ENCODE peak calls at places on chromosomes 2 and 18, in nine cellular contexts. Q is EL; X is CD8-positive, alpha-beta T cell; A is epithelial cell of esophagus; O is B cell; K is T-helper 2 cell treated with Interferon-gamma antibody and Interleukin-4, amounts not matched to agents 5 μg/mL and 100 μg/mL, for 36 hours; D is stimulated activated CD8-positive, alpha-beta memory T cell treated with anti-CD3 and anti-CD28 coated beads, Interleukin-15, amount 100 ng/mL, for 4 hours; N is left kidney; G is osteocyte. B is an unnamed sample.

GRCh38 chr2:26735096-26735495 is 29.0 kb upstream of the SLC35F6 start:
- DNase-seq in X (no peak), O (no peak), D (no peak), Q (peak; percentile 84), G (no peak), K (no peak), A (peak; percentile 48), N (no peak), B (peak; percentile 93)

GRCh38 chr2:60416221-60417008 is 137.0 kb downstream of the BCL11A start:
- DNase-seq in Q (peak; percentile 33), N (no peak), A (peak; percentile 61), X (no peak), D (no peak), K (no peak), O (no peak), G (no peak), B (peak; percentile 18)

GRCh38 chr2:172234716-172235661 is 132.3 kb upstream of the DLX2 start:
- DNase-seq in Q (peak; percentile 23), N (peak; percentile 72), K (peak; percentile 5), D (no peak), G (no peak), O (peak; percentile 4), A (no peak), X (peak; percentile 30), B (no peak)

GRCh38 chr2:104888489-104889245 is 34.8 kb downstream of the POU3F3 start:
- DNase-seq in A (no peak), O (no peak), N (no peak), K (no peak), G (peak; percentile 7), X (no peak), Q (no peak), D (no peak), B (no peak)

GRCh38 chr18:63107931-63108330 is 211.6 kb downstream of the BCL2 start:
- DNase-seq in D (no peak), Q (no peak), O (no peak), K (no peak), G (no peak), X (no peak), A (no peak), N (no peak), B (no peak)

GRCh38 chr2:101704816-101705565 is 7.5 kb downstream of the MAP4K4 start:
- DNase-seq in Q (peak; percentile 26), O (no peak), A (peak; percentile 52), K (no peak), X (no peak), G (no peak), N (no peak), D (no peak), B (peak; percentile 48)

GRCh38 chr2:16148632-16149348 is 208.4 kb downstream of the MYCN start:
- DNase-seq in Q (no peak), D (no peak), G (peak; percentile 49), X (no peak), O (no peak), N (no peak), A (no peak), K (no peak), B (no peak)

GRCh38 chr2:200408428-200409311 is 101.2 kb downstream of the KCTD18 start:
- DNase-seq in Q (peak; percentile 91), K (peak; percentile 32), A (peak; percentile 69), X (no peak), G (no peak), N (peak; percentile 39), O (no peak), D (no peak), B (peak; percentile 90)

GRCh38 chr2:150449856-150450255 is 37.6 kb downstream of the RND3 start:
- DNase-seq in D (no peak), Q (no peak), O (no peak), K (no peak), G (no peak), N (no peak), X (no peak), A (peak; percentile 88), B (peak; percentile 9)

GRCh38 chr2:67965246-67965645 is 97.6 kb downstream of the C1D start:
- DNase-seq in K (no peak), Q (no peak), A (peak; percentile 96), G (no peak), X (no peak), O (no peak), N (no peak), D (no peak), B (no peak)

GRCh38 chr2:16320716-16321115 is 344.9 kb downstream of the CYRIA start:
- DNase-seq in D (no peak), Q (no peak), O (no peak), K (no peak), X (no peak), A (no peak), N (no peak), G (no peak), B (no peak)

GRCh38 chr2:64857581-64858471 is 131.4 kb upstream of the SLC1A4 start:
- DNase-seq in X (no peak), K (no peak), O (no peak), Q (no peak), A (no peak), N (peak; percentile 53), G (no peak), D (no peak), B (peak; percentile 68)

GRCh38 chr18:21914739-21915319 is 174.2 kb downstream of the MIB1 start:
- DNase-seq in X (no peak), A (peak; percentile 54), N (peak; percentile 80), G (peak; percentile 38), Q (peak; percentile 64), D (no peak), K (no peak), O (no peak), B (peak; percentile 88)

GRCh38 chr2:11784747-11785610 is 38.5 kb downstream of the LPIN1 start:
- DNase-seq in X (peak; percentile 30), O (peak; percentile 65), A (peak; percentile 25), N (peak; percentile 73), G (no peak), D (peak; percentile 3), Q (peak; percentile 44), K (peak; percentile 32), B (peak; percentile 51)

GRCh38 chr18:75127143-75128021 is 81.6 kb downstream of the PTGR3 start:
- DNase-seq in D (no peak), N (peak; percentile 76), O (no peak), G (peak; percentile 83), X (no peak), K (no peak), Q (peak; percentile 14), A (no peak), B (no peak)

GRCh38 chr18:63138469-63139340 is 180.9 kb downstream of the BCL2 start:
- DNase-seq in Q (no peak), K (no peak), X (no peak), D (no peak), N (peak; percentile 83), A (no peak), O (peak; percentile 67), G (no peak), B (peak; percentile 18)

GRCh38 chr2:134718095-134718955 is 475 bp downstream of the TMEM163 start:
- DNase-seq in X (no peak), G (no peak), D (no peak), A (no peak), K (no peak), N (peak; percentile 68), Q (peak; percentile 6), O (peak; percentile 49), B (peak; percentile 2)

GRCh38 chr2:173184031-173185004 is 108.7 kb downstream of the MAP3K20 start:
- DNase-seq in K (no peak), D (no peak), O (no peak), N (no peak), G (peak; percentile 85), Q (peak; percentile 98), X (no peak), A (peak; percentile 97), B (peak; percentile 98)

GRCh38 chr2:223943561-223944008 is 1.6 kb downstream of the WDFY1 start:
- DNase-seq in N (peak; percentile 61), A (peak; percentile 43), X (no peak), K (no peak), O (no peak), Q (peak; percentile 77), G (no peak), D (no peak), B (peak; percentile 63)

GRCh38 chr2:202378001-202378400 is 1.9 kb downstream of the BMPR2 start:
- DNase-seq in A (peak; percentile 7), K (no peak), N (peak; percentile 11), Q (no peak), O (no peak), G (no peak), D (no peak), X (no peak), B (no peak)

GRCh38 chr2:227608469-227609338 is 5.9 kb downstream of the SCYGR3 start:
- DNase-seq in O (peak; percentile 52), X (no peak), Q (no peak), A (no peak), G (no peak), N (no peak), K (no peak), D (no peak), B (no peak)

GRCh38 chr2:108220942-108221541 is 18.7 kb upstream of the SULT1C3 start:
- DNase-seq in A (no peak), O (no peak), X (no peak), K (no peak), D (no peak), G (no peak), N (no peak), Q (no peak), B (no peak)

GRCh38 chr2:144679942-144680341 is 160.0 kb upstream of the ZEB2 start:
- DNase-seq in K (no peak), G (no peak), X (no peak), N (no peak), Q (no peak), A (no peak), D (no peak), O (peak; percentile 36), B (no peak)

GRCh38 chr2:567865-568638 is 109.2 kb downstream of the TMEM18 start:
- DNase-seq in X (no peak), O (no peak), D (no peak), K (no peak), G (peak; percentile 91), A (peak; percentile 75), Q (peak; percentile 59), N (peak; percentile 71), B (peak; percentile 75)

GRCh38 chr2:239895669-239896068 is 129.5 kb downstream of the NDUFA10 start:
- DNase-seq in O (no peak), X (no peak), N (no peak), Q (no peak), K (no peak), G (no peak), A (no peak), D (no peak), B (no peak)

GRCh38 chr2:29063646-29064372 is 10.5 kb downstream of the PCARE start:
- DNase-seq in X (no peak), N (no peak), Q (no peak), O (no peak), D (no peak), A (peak; percentile 36), K (no peak), G (no peak), B (peak; percentile 83)

GRCh38 chr18:48975817-48976649 is 25.3 kb upstream of the SMAD7 start:
- DNase-seq in N (peak; percentile 92), G (no peak), O (peak; percentile 63), D (peak; percentile 49), A (peak; percentile 69), K (peak; percentile 56), Q (peak; percentile 75), X (peak; percentile 59), B (peak; percentile 38)